ENCODE peak calls at places on chromosome 3, in nine cellular contexts. F is NCI-H345; X is NCI-H510A treated with DMSO at 0.1 percent for 48 hours; J is ACHN; Q is activated CD4-positive, alpha-beta T cell treated with anti-CD3 and anti-CD28 coated beads, Interleukin-2, amount 50 U/mL, for 24 hours; K is M059J; G is non-pigmented ciliary epithelial cell; W is T-helper 9 cell; A is NCI-H460. U is an unnamed sample.

GRCh38 chr3:2856062-2856792 is 253.9 kb downstream of the IL5RA start:
- DNase-seq in G (no peak), W (no peak), X (no peak), Q (no peak), K (no peak), J (no peak), A (no peak), F (no peak), U (no peak)

GRCh38 chr3:16993227-16993626 is 108.5 kb downstream of the PLCL2 start:
- DNase-seq in A (no peak), J (no peak), K (peak), W (no peak), F (no peak), G (no peak), Q (no peak), X (no peak), U (no peak)

GRCh38 chr3:185631508-185632206 is 45.6 kb downstream of the SENP2 start:
- DNase-seq in J (no peak), K (peak), W (no peak), A (no peak), G (no peak), Q (no peak), X (no peak), F (no peak), U (no peak)

GRCh38 chr3:125585595-125586223 is 9.6 kb downstream of the OSBPL11 start:
- DNase-seq in W (peak), F (peak), G (no peak), J (peak), K (peak), Q (no peak), X (peak), A (peak), U (peak)

GRCh38 chr3:33089515-33089914 is 7.4 kb downstream of the GLB1 start:
- DNase-seq in J (no peak), K (no peak), W (no peak), A (no peak), X (no peak), Q (no peak), G (no peak), F (no peak), U (no peak)

GRCh38 chr3:47143068-47143467 is 20.8 kb downstream of the SETD2 start:
- DNase-seq in A (no peak), F (no peak), W (no peak), Q (no peak), G (no peak), J (no peak), X (no peak), K (no peak), U (no peak)

GRCh38 chr3:137763594-137763938 is 549 bp upstream of the SOX14 start:
- DNase-seq in G (no peak), F (no peak), J (no peak), X (no peak), Q (no peak), A (no peak), K (no peak), W (no peak), U (no peak)

GRCh38 chr3:66021731-66022131 is 17.0 kb downstream of the MAGI1 start:
- DNase-seq in G (no peak), A (no peak), W (no peak), K (peak), Q (no peak), X (no peak), F (no peak), J (peak), U (no peak)

GRCh38 chr3:174377096-174377495 is 482.0 kb upstream of the NAALADL2 start:
- DNase-seq in K (no peak), A (no peak), F (no peak), X (no peak), G (no peak), W (no peak), J (no peak), Q (no peak), U (no peak)

U was measured in ovary.